ENCODE peak calls at places on chromosomes 2 and 18, in four cellular contexts. W is HFFc6, A is tibial artery, X is CD14-positive monocyte. K is an unnamed sample.

GRCh38 chr2:36633470-36634092 is 35.6 kb upstream of the FEZ2 start:
- DNase-seq in W (peak), A (no peak), X (no peak), K (no peak)

GRCh38 chr2:18062892-18063291 is 184.4 kb downstream of the KCNS3 start:
- DNase-seq in W (no peak), A (no peak), X (no peak), K (no peak)

GRCh38 chr2:219184116-219184515 is 6.0 kb downstream of the RETREG2 start:
- DNase-seq in W (no peak), A (no peak), X (no peak), K (no peak)

GRCh38 chr2:217618744-217619143 is 384.1 kb downstream of the TNS1 start:
- DNase-seq in W (no peak), A (no peak), X (no peak), K (no peak)

GRCh38 chr2:70527447-70528080 is 26.1 kb downstream of the TGFA start:
- DNase-seq in W (peak), A (no peak), X (no peak), K (no peak)

GRCh38 chr2:217979151-217979811 is 23.5 kb downstream of the TNS1 start:
- DNase-seq in W (peak), A (peak), X (peak), K (no peak)

GRCh38 chr18:23784811-23785245 is 95.6 kb downstream of the LAMA3 start:
- DNase-seq in W (peak), A (no peak), X (no peak), K (peak)

GRCh38 chr18:79625195-79625923 is 54.2 kb upstream of the CTDP1 start:
- DNase-seq in W (no peak), A (peak), X (peak), K (no peak)

DNA sequence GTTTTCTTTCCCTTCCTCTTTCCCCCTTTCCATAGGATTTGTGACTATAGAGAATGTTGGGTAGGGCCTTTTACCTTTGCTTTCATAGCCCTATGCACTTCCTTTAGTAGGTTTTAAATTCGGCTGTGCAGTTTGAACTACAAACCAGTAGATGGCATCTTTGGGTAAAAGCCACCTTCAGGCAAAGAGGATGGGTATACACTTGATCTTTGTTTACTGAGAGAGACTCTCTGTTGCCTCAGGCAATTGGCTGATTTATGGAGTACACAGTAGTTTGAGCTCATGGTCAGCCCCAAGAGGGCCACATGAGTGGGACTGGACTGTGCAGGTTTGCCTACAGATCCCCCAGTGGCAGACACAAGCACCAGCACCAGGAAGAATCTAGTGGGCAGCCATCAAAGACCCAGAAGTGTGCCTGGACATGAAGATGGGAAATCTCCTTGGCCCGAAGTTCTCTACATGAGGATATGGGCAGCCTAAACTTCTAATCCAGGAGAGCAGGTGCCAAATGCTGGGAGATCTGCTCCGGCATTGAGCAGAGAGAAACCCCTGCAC is 1304.3 kb upstream of the DDX18 start:
- DNase-seq in W (no peak), A (no peak), X (no peak), K (peak)
- TF ChIP-seq CTCF in W (peak), A (no peak), X (no peak), K (no peak)

GRCh38 chr2:95207111-95207961 is at the start of gene ZNF892:
- DNase-seq in W (peak), A (peak), X (peak), K (peak)
- TF ChIP-seq CTCF in W (peak), A (peak), X (peak), K (no peak)

GRCh38 chr18:13435596-13436333 is 217.2 kb downstream of the LDLRAD4 start:
- DNase-seq in W (peak), A (peak), X (no peak), K (no peak)
- TF ChIP-seq CTCF in W (no peak), A (no peak), X (no peak), K (no peak)

GRCh38 chr2:8540552-8541055 is 141.3 kb upstream of the ID2 start:
- DNase-seq in W (no peak), A (peak), X (no peak), K (no peak)

GRCh38 chr2:8541223-8541622 is 140.6 kb upstream of the ID2 start:
- DNase-seq in W (no peak), A (peak), X (no peak), K (no peak)

GRCh38 chr2:8538531-8538930 is 143.3 kb upstream of the ID2 start:
- DNase-seq in W (no peak), A (peak), X (no peak), K (no peak)

GRCh38 chr2:8538951-8539621 is 142.8 kb upstream of the ID2 start:
- DNase-seq in W (no peak), A (peak), X (no peak), K (no peak)

GRCh38 chr2:8539743-8540551 is 141.9 kb upstream of the ID2 start:
- DNase-seq in W (no peak), A (peak), X (no peak), K (peak)
- TF ChIP-seq CTCF in W (no peak), A (no peak), X (no peak), K (peak)

GRCh38 chr2:171883275-171883893 is 10.7 kb downstream of the SLC25A12 start:
- DNase-seq in W (no peak), A (no peak), X (no peak), K (no peak)
- TF ChIP-seq CTCF in W (no peak), A (no peak), X (no peak), K (no peak)

DNA sequence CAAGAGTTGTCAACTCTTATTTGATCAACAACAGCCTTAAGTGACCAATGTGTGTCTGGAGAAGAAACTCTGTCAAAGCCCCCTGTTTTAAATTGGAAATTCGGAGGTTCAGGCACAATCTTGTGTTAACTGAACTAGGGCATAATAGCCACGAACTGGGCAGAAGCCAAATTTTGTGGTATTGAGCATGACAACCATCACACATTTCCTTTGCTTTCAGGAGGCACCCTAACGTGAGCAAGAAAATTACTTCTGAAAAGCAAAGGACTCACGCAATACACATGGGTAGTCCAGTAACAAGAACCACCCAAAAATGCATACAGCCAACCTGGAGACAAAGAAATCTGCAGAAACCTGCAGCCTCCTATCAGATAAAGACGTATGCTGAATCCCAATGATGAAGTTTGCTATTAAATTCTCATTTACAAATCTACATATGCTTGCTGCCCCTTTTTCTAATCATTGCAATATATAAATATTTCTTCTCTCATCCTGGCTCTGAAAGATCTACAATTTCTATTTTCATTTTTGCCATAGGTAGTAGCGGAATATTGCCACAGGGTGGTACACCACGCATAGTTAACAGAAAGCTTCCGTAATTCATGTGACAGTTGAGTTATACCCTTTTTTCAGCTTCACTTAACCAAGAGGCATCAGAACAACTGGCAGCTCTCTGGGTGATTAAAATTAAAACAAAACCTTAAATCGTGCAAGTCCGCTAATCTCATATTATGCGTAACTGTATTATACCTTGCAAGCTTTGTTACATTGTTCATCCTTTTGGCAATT is 495.8 kb downstream of the NRXN1 start:
- DNase-seq in W (no peak), A (no peak), X (no peak), K (no peak)
- TF ChIP-seq CTCF in W (peak), A (no peak), X (peak), K (no peak)

DNA sequence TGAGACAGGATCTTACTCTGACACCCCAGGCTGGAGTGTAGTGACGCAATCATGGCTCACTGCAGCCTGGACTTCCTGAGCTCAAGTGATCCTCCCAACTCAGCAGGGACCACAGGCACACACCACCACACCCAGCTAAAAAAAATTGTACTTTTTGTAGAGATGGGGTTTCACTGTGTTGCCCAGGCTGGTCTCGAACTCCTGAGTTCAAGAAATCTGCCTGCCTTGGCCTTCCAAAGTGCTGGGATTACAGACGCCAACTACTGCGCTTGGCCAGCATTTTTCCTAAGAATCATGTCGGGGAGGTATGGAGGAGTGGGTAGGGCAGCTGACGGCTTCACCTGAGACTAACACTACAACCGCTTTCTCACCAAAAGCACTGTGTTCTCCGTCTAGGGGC is 50.4 kb downstream of the CYP26B1 start:
- DNase-seq in W (no peak), A (peak), X (no peak), K (no peak)
- TF ChIP-seq CTCF in W (no peak), A (no peak), X (no peak), K (no peak)

GRCh38 chr2:199596549-199596948 is 138.8 kb upstream of the SATB2 start:
- DNase-seq in W (peak), A (no peak), X (no peak), K (peak)
- TF ChIP-seq CTCF in W (peak), A (no peak), X (peak), K (peak)

DNA sequence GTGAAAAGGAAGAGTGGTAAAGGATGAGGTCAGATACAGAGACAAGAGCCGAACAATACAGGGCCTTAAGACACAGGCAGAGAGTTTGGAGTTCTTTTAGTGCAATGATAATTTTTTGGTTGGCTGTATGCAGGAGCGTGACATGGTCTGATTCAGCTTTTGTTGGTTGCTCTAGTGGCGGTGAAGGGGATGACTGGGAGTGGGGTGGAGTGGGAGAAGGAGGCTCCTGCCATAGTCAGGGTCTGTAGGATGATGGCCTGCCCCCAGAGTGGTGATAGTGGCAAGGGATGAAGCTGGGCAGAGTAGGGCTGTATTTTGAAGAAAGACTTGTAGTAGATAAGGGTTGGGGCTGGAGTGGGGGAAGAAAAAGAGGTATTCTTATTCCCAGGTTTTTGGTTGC is 306.6 kb upstream of the VWC2L start:
- DNase-seq in W (no peak), A (no peak), X (no peak), K (no peak)
- TF ChIP-seq CTCF in W (no peak), A (no peak), X (no peak), K (no peak)

K was measured in mucosa of descending colon.